ENCODE peak calls at places on chromosomes 6 and 20, in eight cellular contexts. One of them, this sample, is unnamed.

GRCh38 chr20:986733-987355 is 15.3 kb downstream of the RSPO4 start:
- DNase-seq in HCT116: peak
- DNase-seq in spleen: no peak
- DNase-seq in HL-60: no peak
- DNase-seq in stomach: no peak
- DNase-seq in endothelial cell of umbilical vein: no peak
- DNase-seq in breast epithelium: no peak
- DNase-seq in K562: no peak
- DNase-seq in this sample: no peak

GRCh38 chr6:6320901-6321300 is 439 bp upstream of the F13A1 start:
- DNase-seq in HL-60: no peak
- DNase-seq in HCT116: no peak
- DNase-seq in stomach: no peak
- DNase-seq in spleen: no peak
- DNase-seq in breast epithelium: no peak
- DNase-seq in endothelial cell of umbilical vein: no peak
- DNase-seq in K562: no peak
- DNase-seq in this sample: no peak

GRCh38 chr6:4664117-4664626 is 112.0 kb upstream of the CDYL start:
- DNase-seq in endothelial cell of umbilical vein: no peak
- DNase-seq in spleen: no peak
- DNase-seq in breast epithelium: no peak
- DNase-seq in stomach: no peak
- DNase-seq in HL-60: no peak
- DNase-seq in K562: no peak
- DNase-seq in HCT116: no peak
- DNase-seq in this sample: peak

GRCh38 chr6:150596439-150596838 is 3.2 kb upstream of the PLEKHG1 start:
- DNase-seq in K562: no peak
- DNase-seq in stomach: no peak
- DNase-seq in spleen: no peak
- DNase-seq in HL-60: no peak
- DNase-seq in endothelial cell of umbilical vein: no peak
- DNase-seq in HCT116: no peak
- DNase-seq in breast epithelium: no peak
- DNase-seq in this sample: no peak

GRCh38 chr6:158475344-158476302 is 84.3 kb upstream of the TMEM181 start:
- DNase-seq in breast epithelium: no peak
- DNase-seq in stomach: peak
- DNase-seq in HL-60: no peak
- DNase-seq in spleen: no peak
- DNase-seq in endothelial cell of umbilical vein: peak
- DNase-seq in K562: peak
- DNase-seq in HCT116: no peak
- DNase-seq in this sample: no peak

GRCh38 chr6:134619789-134620188 is 301.9 kb upstream of the SGK1 start:
- DNase-seq in K562: no peak
- DNase-seq in HCT116: no peak
- DNase-seq in breast epithelium: no peak
- DNase-seq in endothelial cell of umbilical vein: no peak
- DNase-seq in HL-60: no peak
- DNase-seq in spleen: no peak
- DNase-seq in stomach: no peak
- DNase-seq in this sample: no peak

GRCh38 chr6:1872649-1873131 is 263.0 kb downstream of the FOXC1 start:
- DNase-seq in HCT116: no peak
- DNase-seq in HL-60: no peak
- DNase-seq in K562: no peak
- DNase-seq in stomach: no peak
- DNase-seq in breast epithelium: no peak
- DNase-seq in spleen: no peak
- DNase-seq in endothelial cell of umbilical vein: no peak
- DNase-seq in this sample: no peak

GRCh38 chr6:149014631-149015171 is 267.9 kb downstream of the UST start:
- DNase-seq in breast epithelium: no peak
- DNase-seq in stomach: no peak
- DNase-seq in K562: no peak
- DNase-seq in endothelial cell of umbilical vein: no peak
- DNase-seq in spleen: no peak
- DNase-seq in HCT116: no peak
- DNase-seq in HL-60: no peak
- DNase-seq in this sample: no peak

GRCh38 chr6:152189736-152190135 is 382.3 kb downstream of the ESR1 start:
- DNase-seq in HCT116: no peak
- DNase-seq in spleen: no peak
- DNase-seq in stomach: no peak
- DNase-seq in HL-60: no peak
- DNase-seq in K562: no peak
- DNase-seq in endothelial cell of umbilical vein: no peak
- DNase-seq in breast epithelium: no peak
- DNase-seq in this sample: no peak

GRCh38 chr20:44030394-44030793 is 115.7 kb downstream of the TOX2 start:
- DNase-seq in HL-60: no peak
- DNase-seq in K562: no peak
- DNase-seq in endothelial cell of umbilical vein: no peak
- DNase-seq in breast epithelium: no peak
- DNase-seq in HCT116: no peak
- DNase-seq in spleen: no peak
- DNase-seq in stomach: peak
- DNase-seq in this sample: no peak

GRCh38 chr6:127120787-127121636 is 2.5 kb downstream of the RSPO3 start:
- DNase-seq in stomach: peak
- DNase-seq in breast epithelium: peak
- DNase-seq in HL-60: peak
- DNase-seq in spleen: peak
- DNase-seq in HCT116: peak
- DNase-seq in endothelial cell of umbilical vein: peak
- DNase-seq in K562: peak
- DNase-seq in this sample: peak

GRCh38 chr6:75376347-75377024 is 91.9 kb upstream of the TMEM30A start:
- DNase-seq in HL-60: no peak
- DNase-seq in HCT116: no peak
- DNase-seq in stomach: no peak
- DNase-seq in K562: no peak
- DNase-seq in breast epithelium: no peak
- DNase-seq in spleen: no peak
- DNase-seq in endothelial cell of umbilical vein: peak
- DNase-seq in this sample: no peak

GRCh38 chr6:77457720-77458349 is 5.5 kb downstream of the HTR1B start:
- DNase-seq in HL-60: no peak
- DNase-seq in stomach: peak
- DNase-seq in HCT116: peak
- DNase-seq in endothelial cell of umbilical vein: peak
- DNase-seq in spleen: no peak
- DNase-seq in K562: peak
- DNase-seq in breast epithelium: no peak
- DNase-seq in this sample: peak

GRCh38 chr6:123838612-123839279 is 35.1 kb downstream of the NKAIN2 start:
- DNase-seq in HCT116: no peak
- DNase-seq in endothelial cell of umbilical vein: no peak
- DNase-seq in stomach: no peak
- DNase-seq in HL-60: no peak
- DNase-seq in breast epithelium: no peak
- DNase-seq in K562: no peak
- DNase-seq in spleen: no peak
- DNase-seq in this sample: no peak

GRCh38 chr6:94349227-94349626 is 929.9 kb upstream of the EPHA7 start:
- DNase-seq in K562: no peak
- DNase-seq in HCT116: no peak
- DNase-seq in spleen: no peak
- DNase-seq in HL-60: no peak
- DNase-seq in breast epithelium: no peak
- DNase-seq in endothelial cell of umbilical vein: no peak
- DNase-seq in stomach: no peak
- DNase-seq in this sample: no peak

GRCh38 chr6:4583026-4583425 is 193.2 kb upstream of the CDYL start:
- DNase-seq in stomach: no peak
- DNase-seq in endothelial cell of umbilical vein: no peak
- DNase-seq in spleen: no peak
- DNase-seq in breast epithelium: no peak
- DNase-seq in HL-60: no peak
- DNase-seq in K562: no peak
- DNase-seq in HCT116: no peak
- DNase-seq in this sample: no peak

GRCh38 chr20:41183391-41183790 is 46.0 kb downstream of the PLCG1 start:
- DNase-seq in K562: no peak
- DNase-seq in stomach: peak
- DNase-seq in endothelial cell of umbilical vein: no peak
- DNase-seq in spleen: peak
- DNase-seq in HL-60: no peak
- DNase-seq in breast epithelium: no peak
- DNase-seq in HCT116: no peak
- DNase-seq in this sample: no peak

GRCh38 chr6:44004136-44004535 is 123.1 kb downstream of the MRPL14 start:
- DNase-seq in endothelial cell of umbilical vein: no peak
- DNase-seq in breast epithelium: no peak
- DNase-seq in HL-60: no peak
- DNase-seq in stomach: no peak
- DNase-seq in K562: no peak
- DNase-seq in spleen: no peak
- DNase-seq in HCT116: no peak
- DNase-seq in this sample: no peak

GRCh38 chr20:50151034-50151743 is 2.3 kb downstream of the PEDS1 start:
- DNase-seq in stomach: peak
- DNase-seq in endothelial cell of umbilical vein: no peak
- DNase-seq in HCT116: no peak
- DNase-seq in K562: peak
- DNase-seq in spleen: no peak
- DNase-seq in HL-60: no peak
- DNase-seq in breast epithelium: no peak
- DNase-seq in this sample: no peak

GRCh38 chr6:166341915-166342292 is 441 bp downstream of the SFT2D1 start:
- DNase-seq in stomach: no peak
- DNase-seq in endothelial cell of umbilical vein: no peak
- DNase-seq in breast epithelium: no peak
- DNase-seq in spleen: no peak
- DNase-seq in K562: no peak
- DNase-seq in HCT116: no peak
- DNase-seq in HL-60: no peak
- DNase-seq in this sample: no peak

GRCh38 chr6:142155895-142156757 is 9.1 kb downstream of the VTA1 start:
- DNase-seq in K562: peak
- DNase-seq in breast epithelium: no peak
- DNase-seq in spleen: no peak
- DNase-seq in stomach: no peak
- DNase-seq in HL-60: no peak
- DNase-seq in HCT116: peak
- DNase-seq in endothelial cell of umbilical vein: peak
- DNase-seq in this sample: no peak

GRCh38 chr6:17905611-17906592 is 81.5 kb downstream of the KIF13A start:
- DNase-seq in spleen: no peak
- DNase-seq in stomach: no peak
- DNase-seq in K562: no peak
- DNase-seq in HL-60: no peak
- DNase-seq in breast epithelium: no peak
- DNase-seq in endothelial cell of umbilical vein: no peak
- DNase-seq in HCT116: no peak
- DNase-seq in this sample: no peak

DNA sequence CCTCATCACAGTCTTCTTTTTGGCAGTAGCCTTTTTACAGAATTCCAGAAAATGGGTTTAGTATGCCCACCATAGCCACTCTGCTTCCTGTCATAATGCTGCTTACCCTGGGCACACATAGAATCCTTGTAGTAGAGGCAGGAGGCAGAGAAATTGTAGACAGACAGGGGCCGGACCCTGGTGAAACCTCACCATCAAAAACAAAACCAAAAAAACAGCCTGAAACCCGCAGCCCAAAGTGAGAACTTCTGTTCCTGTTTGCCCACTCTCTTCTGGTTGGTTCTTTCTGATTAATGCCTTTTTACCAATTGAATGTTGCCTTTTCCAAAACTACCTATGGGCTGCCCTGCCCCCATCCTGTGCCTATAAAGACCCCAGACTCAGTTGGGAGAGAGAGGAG is 188.2 kb downstream of the CDKAL1 start:
- DNase-seq in stomach: no peak
- DNase-seq in spleen: no peak
- DNase-seq in HCT116: no peak
- DNase-seq in endothelial cell of umbilical vein: no peak
- DNase-seq in breast epithelium: no peak
- DNase-seq in HL-60: no peak
- DNase-seq in K562: no peak
- DNase-seq in this sample: no peak
- H3K27ac ChIP-seq in stomach: no peak
- H3K27ac ChIP-seq in spleen: no peak
- H3K27ac ChIP-seq in HCT116: no peak
- H3K27ac ChIP-seq in endothelial cell of umbilical vein: no peak
- H3K27ac ChIP-seq in breast epithelium: no peak
- H3K27ac ChIP-seq in HL-60: no peak
- H3K27ac ChIP-seq in K562: no peak
- H3K27ac ChIP-seq in this sample: no peak

GRCh38 chr20:47117789-47118188 is 223.1 kb downstream of the EYA2 start:
- DNase-seq in breast epithelium: no peak
- DNase-seq in spleen: no peak
- DNase-seq in endothelial cell of umbilical vein: no peak
- DNase-seq in stomach: peak
- DNase-seq in HL-60: no peak
- DNase-seq in HCT116: no peak
- DNase-seq in K562: no peak
- DNase-seq in this sample: peak
- TF ChIP-seq POLR2AphosphoS5 in breast epithelium: no peak
- TF ChIP-seq POLR2AphosphoS5 in spleen: no peak
- TF ChIP-seq POLR2AphosphoS5 in endothelial cell of umbilical vein: no peak
- TF ChIP-seq POLR2AphosphoS5 in stomach: no peak
- TF ChIP-seq POLR2AphosphoS5 in HL-60: no peak
- TF ChIP-seq POLR2AphosphoS5 in HCT116: no peak
- TF ChIP-seq POLR2AphosphoS5 in K562: no peak
- TF ChIP-seq POLR2AphosphoS5 in this sample: no peak

DNA sequence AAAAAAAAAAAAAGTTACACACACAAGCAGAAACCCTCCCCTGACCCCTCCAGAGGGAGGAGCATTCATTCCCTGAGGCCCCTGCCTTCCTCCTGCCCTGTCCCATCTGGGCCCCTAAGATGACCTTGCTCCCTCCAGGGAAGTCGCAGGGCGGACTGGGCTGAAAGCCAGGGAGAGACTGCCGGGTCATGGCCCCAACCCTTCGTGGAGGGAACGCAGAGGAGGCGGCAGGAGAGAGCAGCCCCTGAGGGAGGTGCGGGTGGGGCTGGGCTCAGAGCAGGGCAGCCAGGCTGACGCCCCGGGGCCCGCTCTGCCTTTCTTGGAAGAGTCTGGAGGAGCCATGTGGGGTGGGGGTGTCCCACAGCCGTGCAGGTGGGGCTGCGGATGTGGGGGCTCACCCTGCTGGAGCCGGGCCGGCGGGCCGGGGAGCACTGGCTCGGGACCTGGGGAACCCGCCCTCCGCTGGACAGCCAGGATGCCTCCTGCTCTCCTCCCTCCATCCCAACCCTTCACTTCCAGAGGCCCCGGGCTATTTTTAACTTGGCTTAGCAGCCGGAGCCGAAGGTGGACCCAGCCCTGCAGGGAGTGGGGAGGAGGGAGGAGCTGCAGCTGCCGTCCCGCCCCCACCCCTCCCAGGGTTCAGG is 15.0 kb upstream of the ABHD16B start:
- DNase-seq in spleen: peak
- DNase-seq in K562: peak
- DNase-seq in endothelial cell of umbilical vein: no peak
- DNase-seq in HL-60: no peak
- DNase-seq in stomach: no peak
- DNase-seq in HCT116: no peak
- DNase-seq in breast epithelium: no peak
- DNase-seq in this sample: no peak
- H3K27ac ChIP-seq in spleen: peak
- H3K27ac ChIP-seq in K562: peak
- H3K27ac ChIP-seq in endothelial cell of umbilical vein: no peak
- H3K27ac ChIP-seq in HL-60: no peak
- H3K27ac ChIP-seq in stomach: peak
- H3K27ac ChIP-seq in HCT116: peak
- H3K27ac ChIP-seq in breast epithelium: no peak
- H3K27ac ChIP-seq in this sample: peak

GRCh38 chr6:66429220-66429619 is 722.2 kb upstream of the EYS start:
- DNase-seq in endothelial cell of umbilical vein: no peak
- DNase-seq in HCT116: no peak
- DNase-seq in spleen: no peak
- DNase-seq in K562: no peak
- DNase-seq in stomach: no peak
- DNase-seq in breast epithelium: no peak
- DNase-seq in HL-60: no peak
- DNase-seq in this sample: no peak
- TF ChIP-seq POLR2AphosphoS5 in endothelial cell of umbilical vein: no peak
- TF ChIP-seq POLR2AphosphoS5 in HCT116: no peak
- TF ChIP-seq POLR2AphosphoS5 in spleen: no peak
- TF ChIP-seq POLR2AphosphoS5 in K562: no peak
- TF ChIP-seq POLR2AphosphoS5 in stomach: no peak
- TF ChIP-seq POLR2AphosphoS5 in breast epithelium: no peak
- TF ChIP-seq POLR2AphosphoS5 in HL-60: no peak
- TF ChIP-seq POLR2AphosphoS5 in this sample: no peak

This sample was measured in sigmoid colon.